ENCODE peak calls at places on chromosome 1, in six cellular contexts. K is lower lobe of right lung; T is effector memory CD4-positive, alpha-beta T cell; H is fibroblast of lung; C is neuronal stem cell; N is CD8-positive, alpha-beta T cell. G is an unnamed sample.

GRCh38 chr1:75725256-75725655 is 747 bp downstream of the ACADM start:
- DNase-seq in H (peak; percentile 34), C (no peak), K (no peak), T (no peak), N (no peak), G (peak; percentile 27)

GRCh38 chr1:193769609-193770008 is 583.2 kb upstream of the B3GALT2 start:
- DNase-seq in K (no peak), H (peak; percentile 68), T (no peak), C (no peak), N (no peak), G (no peak)

GRCh38 chr1:161019767-161020572 is 982 bp downstream of the F11R start:
- DNase-seq in H (no peak), N (no peak), T (no peak), K (no peak), C (peak; percentile 26), G (peak; percentile 61)

GRCh38 chr1:154971341-154971998 is 923 bp upstream of the SHC1 start:
- DNase-seq in K (no peak), H (no peak), T (no peak), C (no peak), N (no peak), G (no peak)

GRCh38 chr1:40133122-40133665 is 28.0 kb upstream of the RLF start:
- DNase-seq in T (no peak), C (no peak), N (no peak), H (no peak), K (no peak), G (peak; percentile 41)

GRCh38 chr1:183516725-183517124 is 44.4 kb downstream of the SMG7 start:
- DNase-seq in H (no peak), T (no peak), C (no peak), N (no peak), K (no peak), G (no peak)

GRCh38 chr1:199460933-199461332 is 566.6 kb upstream of the NR5A2 start:
- DNase-seq in T (no peak), K (no peak), H (peak; percentile 10), N (no peak), C (no peak), G (no peak)

GRCh38 chr1:180646547-180646946 is 14.7 kb downstream of the XPR1 start:
- DNase-seq in T (no peak), N (no peak), C (no peak), H (no peak), K (no peak), G (no peak)

GRCh38 chr1:102434421-102434820 is 437.7 kb upstream of the OLFM3 start:
- DNase-seq in T (no peak), K (no peak), H (no peak), N (no peak), C (peak; percentile 8), G (peak; percentile 54)

GRCh38 chr1:99849413-99849743 is 783 bp upstream of the AGL start:
- DNase-seq in H (peak; percentile 8), K (no peak), T (no peak), C (no peak), N (no peak), G (no peak)

GRCh38 chr1:25685938-25686665 is 69.5 kb downstream of the MAN1C1 start:
- DNase-seq in C (no peak), T (no peak), K (no peak), N (no peak), H (peak; percentile 54), G (no peak)

GRCh38 chr1:209884249-209884648 is 53.8 kb upstream of the SYT14 start:
- DNase-seq in N (no peak), T (no peak), H (peak; percentile 43), C (no peak), K (no peak), G (no peak)

GRCh38 chr1:82483146-82483545 is 682.4 kb downstream of the ADGRL2 start:
- DNase-seq in K (no peak), T (no peak), C (no peak), N (no peak), H (no peak), G (no peak)

GRCh38 chr1:17199267-17200044 is 5.5 kb upstream of the PADI1 start:
- DNase-seq in T (no peak), N (no peak), K (no peak), H (no peak), C (no peak), G (no peak)

GRCh38 chr1:207698822-207699483 is 52.9 kb upstream of the CD46 start:
- DNase-seq in H (peak; percentile 67), K (no peak), C (peak; percentile 24), N (peak; percentile 33), T (no peak), G (peak; percentile 75)

GRCh38 chr1:14590781-14591180 is 7.7 kb upstream of the KAZN start:
- DNase-seq in T (no peak), N (no peak), H (no peak), C (no peak), K (no peak), G (no peak)

GRCh38 chr1:183191833-183192232 is 5.8 kb downstream of the LAMC2 start:
- DNase-seq in N (no peak), C (no peak), K (no peak), T (no peak), H (peak; percentile 74), G (no peak)

GRCh38 chr1:21781971-21782867 is 730 bp downstream of the USP48 start:
- DNase-seq in K (peak; percentile 70), N (peak; percentile 43), T (peak; percentile 41), H (peak; percentile 56), C (peak; percentile 4), G (peak; percentile 66)

GRCh38 chr1:145879775-145880174 is 5.9 kb downstream of the ANKRD35 start:
- DNase-seq in H (no peak), C (no peak), K (no peak), N (no peak), T (no peak), G (no peak)

GRCh38 chr1:101178688-101179491 is 57.9 kb upstream of the S1PR1 start:
- DNase-seq in C (no peak), T (no peak), H (no peak), K (no peak), N (no peak), G (no peak)

GRCh38 chr1:2802421-2802961 is 998 bp upstream of the TTC34 start:
- DNase-seq in N (no peak), H (no peak), C (no peak), T (no peak), K (peak; percentile 36), G (no peak)

GRCh38 chr1:163970699-163971098 is 588.3 kb upstream of the PBX1 start:
- DNase-seq in K (no peak), C (no peak), H (no peak), N (no peak), T (no peak), G (no peak)

GRCh38 chr1:17852383-17852782 is 97.2 kb downstream of the ACTL8 start:
- DNase-seq in K (peak; percentile 78), T (no peak), H (no peak), N (no peak), C (no peak), G (no peak)

GRCh38 chr1:53606197-53607095 is 132.5 kb downstream of the GLIS1 start:
- DNase-seq in C (no peak), H (no peak), N (no peak), K (peak; percentile 29), T (no peak), G (no peak)

GRCh38 chr1:198788561-198789064 is 149.8 kb downstream of the PTPRC start:
- DNase-seq in C (peak; percentile 55), N (peak; percentile 33), T (no peak), K (peak; percentile 32), H (no peak), G (peak; percentile 49)

GRCh38 chr1:147515046-147515869 is 26.0 kb upstream of the BCL9 start:
- DNase-seq in C (no peak), K (no peak), H (peak; percentile 45), T (no peak), N (no peak), G (no peak)

GRCh38 chr1:112285311-112285710 is 110.7 kb upstream of the CTTNBP2NL start:
- DNase-seq in N (no peak), K (no peak), T (no peak), C (no peak), H (no peak), G (no peak)

GRCh38 chr1:109922326-109922725 is 11.7 kb downstream of the CSF1 start:
- DNase-seq in T (no peak), C (no peak), H (no peak), N (no peak), K (no peak), G (no peak)

GRCh38 chr1:109918671-109919070 is 8.0 kb downstream of the CSF1 start:
- DNase-seq in K (no peak), H (no peak), C (no peak), N (no peak), T (no peak), G (no peak)

GRCh38 chr1:109918077-109918606 is 7.5 kb downstream of the CSF1 start:
- DNase-seq in C (no peak), K (no peak), H (no peak), T (no peak), N (no peak), G (no peak)

GRCh38 chr1:109917429-109918076 is 6.9 kb downstream of the CSF1 start:
- DNase-seq in T (no peak), K (no peak), H (no peak), C (no peak), N (no peak), G (no peak)

DNA sequence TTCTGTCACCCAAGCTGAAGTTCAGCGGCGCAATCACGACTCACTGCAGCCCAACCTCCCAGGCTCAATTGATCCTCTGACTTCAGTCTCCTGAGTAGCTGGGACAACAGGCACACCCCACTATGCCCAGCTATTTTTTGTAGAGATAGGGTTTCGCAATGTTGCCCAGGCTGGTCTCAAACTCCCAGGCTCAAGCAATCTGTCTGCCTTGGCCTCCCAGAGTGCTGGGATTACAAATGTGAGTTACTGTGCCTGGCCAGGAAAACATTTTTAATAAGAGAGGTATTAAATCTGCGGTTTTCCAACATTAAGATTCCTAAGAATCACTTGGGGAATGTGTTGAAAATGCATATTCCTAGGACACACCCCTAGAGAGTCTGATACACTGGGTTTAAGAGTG is 8.6 kb downstream of the CSF1 start:
- DNase-seq in H (no peak), T (no peak), K (no peak), C (no peak), N (no peak), G (no peak)
- H3K36me3 ChIP-seq in H (peaks cover 56% of the 10 kb centered on the region), T (peaks cover 70% of the 10 kb centered on the region), K (peaks cover 100% of the 10 kb centered on the region), C (peaks cover 26% of the 10 kb centered on the region), N (no peaks in the 10 kb centered on the region), G (peaks cover 5% of the 10 kb centered on the region)

DNA sequence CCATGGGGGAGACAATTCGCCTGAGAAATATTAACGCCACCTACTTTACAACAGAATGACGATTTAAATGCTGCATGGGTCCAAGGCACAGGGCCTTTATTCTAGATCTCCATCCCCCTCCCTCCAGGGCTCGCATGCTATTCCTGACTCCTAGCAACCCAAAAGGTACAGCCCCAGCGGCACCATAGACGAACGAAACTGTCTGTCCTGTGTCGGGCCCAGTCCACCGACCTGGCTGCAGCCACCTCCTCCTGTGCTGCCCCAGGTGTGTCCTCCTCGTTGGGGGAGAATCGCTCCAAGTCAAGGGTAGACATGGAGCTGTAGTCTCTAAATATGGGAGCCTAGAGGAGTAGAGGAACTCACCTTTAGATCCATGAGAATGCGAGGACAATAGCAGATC is 196.5 kb downstream of the TOMM20 start:
- DNase-seq in T (no peak), K (no peak), N (no peak), C (no peak), H (no peak), G (no peak)
- H3K4me1 ChIP-seq in T (peaks cover 8% of the 10 kb centered on the region), K (peaks cover 22% of the 10 kb centered on the region), N (peaks cover 26% of the 10 kb centered on the region), C (peaks cover 12% of the 10 kb centered on the region), H (peaks cover 6% of the 10 kb centered on the region), G (no peaks in the 10 kb centered on the region)

GRCh38 chr1:56576880-56577858 is 2.2 kb downstream of the PLPP3 start:
- DNase-seq in N (no peak), C (no peak), T (no peak), H (peak; percentile 59), K (no peak), G (peak; percentile 56)
- H3K4me3 ChIP-seq in N (no peak overlapping the region), C (peak overlapping the region; percentile 96), T (no peak overlapping the region), H (peak overlapping the region; percentile 68), K (peak overlapping the region; percentile 89), G (peak overlapping the region; percentile 84)

GRCh38 chr1:54857066-54857660 is 29.8 kb downstream of the DHCR24 start:
- DNase-seq in T (no peak), H (peak; percentile 29), C (no peak), N (no peak), K (no peak), G (peak; percentile 54)
- H3K36me3 ChIP-seq in T (no peaks in the 10 kb centered on the region), H (peaks cover 25% of the 10 kb centered on the region), C (peaks cover 69% of the 10 kb centered on the region), N (no peaks in the 10 kb centered on the region), K (peaks cover 52% of the 10 kb centered on the region), G (peaks cover 21% of the 10 kb centered on the region)

G was measured in cardiac muscle cell.